ENCODE peak calls at places on chromosomes 12 and 14, in ten cellular contexts. B is chondrocyte; O is HFFc6; T is gastrocnemius medialis; M is brain microvascular endothelial cell; P is psoas muscle; D is NCI-H146; H is stimulated activated naive CD8-positive, alpha-beta T cell treated with anti-CD3 and anti-CD28 coated beads, Interleukin-15, Interleukin-2, amounts not matched to agents 100 U/mL and 50 U/mL, for 24 hours; V is GF-D8; S is lower lobe of right lung. L is an unnamed sample.

GRCh38 chr12:116736962-116737773 is 701 bp downstream of the SPRING1 start:
- DNase-seq in B (no peak), O (no peak), T (no peak), M (no peak), P (no peak), D (peak), H (peak), V (no peak), S (peak), L (no peak)

GRCh38 chr12:4041191-4041885 is 168.1 kb upstream of the PARP11 start:
- DNase-seq in B (no peak), O (no peak), T (no peak), M (no peak), P (no peak), D (no peak), H (no peak), V (no peak), S (no peak), L (no peak)

GRCh38 chr12:46472893-46473633 is 100.5 kb upstream of the SLC38A2 start:
- DNase-seq in B (no peak), O (peak), T (no peak), M (peak), P (no peak), D (no peak), H (no peak), V (no peak), S (no peak), L (no peak)

GRCh38 chr12:41515953-41516352 is 327.8 kb downstream of the PDZRN4 start:
- DNase-seq in B (no peak), O (no peak), T (no peak), M (no peak), P (no peak), D (peak), H (no peak), V (no peak), S (no peak), L (no peak)

GRCh38 chr14:76133103-76133502 is 18.6 kb upstream of the GPATCH2L start:
- DNase-seq in B (no peak), O (no peak), T (no peak), M (peak), P (no peak), D (no peak), H (no peak), V (no peak), S (no peak), L (no peak)

GRCh38 chr14:101707285-101707842 is 54.1 kb upstream of the PPP2R5C start:
- DNase-seq in B (no peak), O (peak), T (peak), M (peak), P (no peak), D (peak), H (peak), V (peak), S (no peak), L (no peak)

GRCh38 chr14:81452766-81453165 is 52.6 kb upstream of the STON2 start:
- DNase-seq in B (no peak), O (no peak), T (no peak), M (no peak), P (no peak), D (no peak), H (no peak), V (no peak), S (no peak), L (no peak)

GRCh38 chr12:89856431-89856830 is 147.8 kb upstream of the ATP2B1 start:
- DNase-seq in B (no peak), O (peak), T (no peak), M (peak), P (no peak), D (no peak), H (no peak), V (no peak), S (no peak), L (no peak)

GRCh38 chr14:82740547-82740946 is 1206.9 kb upstream of the SEL1L start:
- DNase-seq in B (no peak), O (no peak), T (no peak), M (no peak), P (no peak), D (no peak), H (no peak), V (no peak), S (no peak), L (no peak)

GRCh38 chr14:20548414-20549158 is 12.3 kb downstream of the RNASE9 start:
- DNase-seq in B (no peak), O (no peak), T (no peak), M (no peak), P (no peak), D (no peak), H (no peak), V (no peak), S (no peak), L (no peak)

GRCh38 chr14:53894456-53894855 is 62.2 kb downstream of the BMP4 start:
- DNase-seq in B (no peak), O (peak), T (no peak), M (peak), P (no peak), D (no peak), H (no peak), V (no peak), S (no peak), L (no peak)

GRCh38 chr12:55717397-55718007 is 1.7 kb downstream of the BLOC1S1 start:
- DNase-seq in B (no peak), O (peak), T (no peak), M (peak), P (peak), D (no peak), H (no peak), V (no peak), S (no peak), L (no peak)

GRCh38 chr14:79278798-79279644 is 932.3 kb downstream of the DIO2 start:
- DNase-seq in B (peak), O (peak), T (peak), M (peak), P (peak), D (peak), H (no peak), V (no peak), S (peak), L (peak)

GRCh38 chr14:106024983-106025604 is 498.7 kb downstream of the TMEM121 start:
- DNase-seq in B (no peak), O (no peak), T (no peak), M (no peak), P (no peak), D (no peak), H (no peak), V (no peak), S (no peak), L (no peak)

GRCh38 chr12:56189336-56189917 is at the start of gene SMARCC2:
- DNase-seq in B (no peak), O (peak), T (peak), M (peak), P (peak), D (peak), H (peak), V (peak), S (peak), L (peak)

GRCh38 chr14:87772854-87773253 is 220.1 kb downstream of the GALC start:
- DNase-seq in B (no peak), O (no peak), T (no peak), M (no peak), P (no peak), D (no peak), H (no peak), V (no peak), S (no peak), L (no peak)

GRCh38 chr12:85951823-85952222 is 77.7 kb downstream of the NTS start:
- DNase-seq in B (no peak), O (no peak), T (no peak), M (no peak), P (no peak), D (peak), H (no peak), V (no peak), S (no peak), L (no peak)

GRCh38 chr14:30375280-30375892 is 183.6 kb upstream of the G2E3 start:
- DNase-seq in B (no peak), O (peak), T (peak), M (peak), P (peak), D (peak), H (peak), V (no peak), S (peak), L (no peak)

GRCh38 chr12:46402451-46402850 is 29.9 kb upstream of the SLC38A2 start:
- DNase-seq in B (no peak), O (peak), T (no peak), M (no peak), P (no peak), D (no peak), H (no peak), V (no peak), S (no peak), L (peak)

GRCh38 chr12:53287741-53288216 is 7.6 kb upstream of the PFDN5 start:
- DNase-seq in B (no peak), O (peak), T (peak), M (peak), P (peak), D (peak), H (peak), V (no peak), S (peak), L (no peak)

L was measured in RWPE2.